ENCODE peak calls at places on chromosomes 3 and 15, in ten cellular contexts. R is cardiac muscle cell, X is fibroblast of lung, U is left lung, K is MM.1S, Z is upper lobe of left lung, B is neuronal stem cell, F is upper lobe of right lung, Y is breast epithelium, Q is SJSA1. H is an unnamed sample.
A peak's percentile ranks its signal among the peaks of the same experiment; 100 is the strongest.

GRCh38 chr15:41288464-41288863 is 43.9 kb downstream of the OIP5 start:
- DNase-seq in R (no peak), X (no peak), U (no peak), K (no peak), Z (no peak), B (no peak), F (no peak), Y (no peak), Q (no peak), H (no peak)

GRCh38 chr3:46433841-46434240 is 26.8 kb downstream of the CCRL2 start:
- DNase-seq in R (no peak), X (no peak), U (no peak), K (no peak), Z (no peak), B (no peak), F (no peak), Y (no peak), Q (no peak), H (no peak)

GRCh38 chr3:170869240-170869592 is 779 bp downstream of the RPL22L1 start:
- DNase-seq in R (peak; percentile 9), X (no peak), U (no peak), K (peak; percentile 24), Z (no peak), B (no peak), F (no peak), Y (no peak), Q (no peak), H (no peak)

GRCh38 chr3:192514754-192515660 is 212.3 kb downstream of the FGF12 start:
- DNase-seq in R (peak; percentile 7), X (no peak), U (peak; percentile 80), K (peak; percentile 36), Z (peak; percentile 82), B (peak; percentile 39), F (peak; percentile 62), Y (no peak), Q (no peak), H (no peak)

GRCh38 chr3:179829391-179829790 is 176.6 kb downstream of the USP13 start:
- DNase-seq in R (no peak), X (no peak), U (no peak), K (no peak), Z (no peak), B (no peak), F (no peak), Y (no peak), Q (no peak), H (no peak)

GRCh38 chr3:114361391-114361790 is 67.6 kb downstream of the TIGIT start:
- DNase-seq in R (no peak), X (no peak), U (no peak), K (no peak), Z (no peak), B (no peak), F (no peak), Y (no peak), Q (no peak), H (no peak)

GRCh38 chr3:152471814-152472605 is 203.3 kb downstream of the MBNL1 start:
- DNase-seq in R (peak; percentile 72), X (peak; percentile 72), U (no peak), K (peak; percentile 32), Z (no peak), B (peak; percentile 41), F (no peak), Y (peak; percentile 53), Q (peak; percentile 45), H (peak; percentile 80)

GRCh38 chr15:52011711-52012144 is 7.3 kb upstream of the MAPK6 start:
- DNase-seq in R (peak; percentile 53), X (peak; percentile 31), U (no peak), K (no peak), Z (no peak), B (no peak), F (no peak), Y (no peak), Q (no peak), H (no peak)

GRCh38 chr3:37272743-37273142 is 98.4 kb upstream of the LRRFIP2 start:
- DNase-seq in R (peak; percentile 41), X (peak; percentile 59), U (no peak), K (no peak), Z (no peak), B (no peak), F (no peak), Y (no peak), Q (no peak), H (no peak)

GRCh38 chr3:8578282-8578681 is 66.3 kb downstream of the SSUH2 start:
- DNase-seq in R (peak; percentile 60), X (no peak), U (no peak), K (no peak), Z (no peak), B (no peak), F (no peak), Y (no peak), Q (no peak), H (no peak)

GRCh38 chr15:36527512-36528162 is 51.8 kb upstream of the CDIN1 start:
- DNase-seq in R (no peak), X (peak; percentile 5), U (no peak), K (no peak), Z (no peak), B (no peak), F (no peak), Y (no peak), Q (no peak), H (no peak)

GRCh38 chr3:51670711-51671089 is 352 bp upstream of the TEX264 start:
- DNase-seq in R (no peak), X (no peak), U (no peak), K (no peak), Z (no peak), B (no peak), F (no peak), Y (no peak), Q (no peak), H (no peak)

GRCh38 chr3:59235221-59236012 is 185.6 kb upstream of the CFAP20DC start:
- DNase-seq in R (no peak), X (no peak), U (no peak), K (no peak), Z (no peak), B (no peak), F (no peak), Y (no peak), Q (no peak), H (no peak)

GRCh38 chr15:66294157-66294931 is 976 bp downstream of the DIS3L start:
- DNase-seq in R (peak; percentile 83), X (peak; percentile 57), U (no peak), K (peak; percentile 50), Z (no peak), B (peak; percentile 37), F (no peak), Y (no peak), Q (peak; percentile 78), H (peak; percentile 58)

GRCh38 chr15:93981706-93982105 is 249.7 kb upstream of the MCTP2 start:
- DNase-seq in R (no peak), X (no peak), U (no peak), K (no peak), Z (no peak), B (no peak), F (no peak), Y (no peak), Q (no peak), H (no peak)

GRCh38 chr3:194098872-194099183 is 37.1 kb upstream of the HES1 start:
- DNase-seq in R (no peak), X (no peak), U (no peak), K (no peak), Z (no peak), B (no peak), F (no peak), Y (no peak), Q (no peak), H (no peak)

GRCh38 chr3:194097141-194097880 is 38.6 kb upstream of the HES1 start:
- DNase-seq in R (no peak), X (no peak), U (no peak), K (no peak), Z (no peak), B (no peak), F (no peak), Y (peak; percentile 37), Q (no peak), H (no peak)

GRCh38 chr3:194100856-194101390 is 35.0 kb upstream of the HES1 start:
- DNase-seq in R (no peak), X (no peak), U (no peak), K (peak; percentile 98), Z (no peak), B (no peak), F (no peak), Y (no peak), Q (no peak), H (no peak)

GRCh38 chr3:194098036-194098871 is 37.7 kb upstream of the HES1 start:
- DNase-seq in R (no peak), X (no peak), U (no peak), K (peak; percentile 50), Z (no peak), B (no peak), F (no peak), Y (no peak), Q (no peak), H (no peak)

DNA sequence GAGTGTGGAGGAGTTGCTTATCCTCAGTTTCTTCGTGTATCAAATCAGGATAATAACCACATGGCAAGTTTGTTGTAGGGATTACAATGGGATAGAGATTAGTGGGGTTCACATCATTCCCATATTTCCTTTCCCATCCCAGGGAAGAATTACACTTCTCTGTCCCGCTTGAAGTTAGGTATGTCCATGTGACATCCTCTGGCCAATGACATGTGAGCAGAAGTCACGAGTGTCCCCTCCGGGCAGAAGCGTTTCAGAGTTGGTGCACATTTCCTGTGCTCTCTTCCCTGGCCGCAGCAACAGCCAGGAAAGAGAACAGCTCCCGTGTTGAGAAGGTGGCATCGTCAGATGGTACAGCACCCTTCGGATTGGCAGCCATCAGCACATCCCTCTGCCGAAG is 36.7 kb upstream of the HES1 start:
- DNase-seq in R (no peak), X (no peak), U (no peak), K (no peak), Z (no peak), B (no peak), F (no peak), Y (no peak), Q (no peak), H (no peak)
- H3K4me3 ChIP-seq in R (no peak overlapping the region), X (no peak overlapping the region), U (no peak overlapping the region), K (no peak overlapping the region), Z (no peak overlapping the region), B (no peak overlapping the region), F (no peak overlapping the region), Y (no peak overlapping the region), Q (no peak overlapping the region), H (no peak overlapping the region)

GRCh38 chr15:59940928-59941327 is 63.2 kb upstream of the FOXB1 start:
- DNase-seq in R (no peak), X (no peak), U (no peak), K (no peak), Z (no peak), B (no peak), F (no peak), Y (no peak), Q (no peak), H (no peak)
- H3K4me1 ChIP-seq in R (no peaks in the 10 kb centered on the region), X (no peaks in the 10 kb centered on the region), U (no peaks in the 10 kb centered on the region), K (no peaks in the 10 kb centered on the region), Z (no peaks in the 10 kb centered on the region), B (peaks cover 14% of the 10 kb centered on the region), F (no peaks in the 10 kb centered on the region), Y (no peaks in the 10 kb centered on the region), Q (peaks cover 13% of the 10 kb centered on the region), H (no peaks in the 10 kb centered on the region)

GRCh38 chr3:128492353-128493220 is at the start of gene GATA2:
- DNase-seq in R (no peak), X (no peak), U (peak; percentile 77), K (no peak), Z (peak; percentile 90), B (no peak), F (peak; percentile 66), Y (no peak), Q (no peak), H (no peak)
- H3K27me3 ChIP-seq in R (peaks cover 93% of the 10 kb centered on the region), X (peaks cover 71% of the 10 kb centered on the region), U (peaks cover 88% of the 10 kb centered on the region), K (peaks cover 100% of the 10 kb centered on the region), Z (no peaks in the 10 kb centered on the region), B (peaks cover 99% of the 10 kb centered on the region), F (peaks cover 96% of the 10 kb centered on the region), Y (peaks cover 2% of the 10 kb centered on the region), Q (no peaks in the 10 kb centered on the region), H (peaks cover 40% of the 10 kb centered on the region)

GRCh38 chr15:90203922-90204321 is 2.8 kb downstream of the SEMA4B start:
- DNase-seq in R (no peak), X (no peak), U (peak; percentile 43), K (no peak), Z (no peak), B (no peak), F (no peak), Y (no peak), Q (peak; percentile 62), H (no peak)
- H3K4me3 ChIP-seq in R (no peak overlapping the region), X (no peak overlapping the region), U (no peak overlapping the region), K (no peak overlapping the region), Z (no peak overlapping the region), B (no peak overlapping the region), F (no peak overlapping the region), Y (no peak overlapping the region), Q (no peak overlapping the region), H (no peak overlapping the region)

H was measured in right atrium auricular region.